ENCODE peak calls at places on chromosomes 16 and 17, in eight cellular contexts. K is activated CD8-positive, alpha-beta memory T cell treated with anti-CD3 and anti-CD28 coated beads for 24 hours; Q is stimulated activated CD4-positive, alpha-beta T cell treated with anti-CD3 and anti-CD28 coated beads, Interleukin-4, amount 100 ng/mL, for 4 hours; G is progenitor cell of endocrine pancreas; E is heart right ventricle; F is HTR-8/SVneo; P is GM23248; B is thoracic aorta. U is an unnamed sample.

GRCh38 chr17:73182616-73183310 is 10.1 kb upstream of the COG1 start:
- DNase-seq in B (no peak), G (no peak), Q (no peak), E (no peak), F (no peak), K (no peak), P (no peak), U (no peak)

GRCh38 chr17:66944365-66945203 is 19.9 kb upstream of the CACNG4 start:
- DNase-seq in G (no peak), B (no peak), K (no peak), F (no peak), E (no peak), P (peak), Q (no peak), U (no peak)

GRCh38 chr16:58127033-58127556 is 2.1 kb downstream of the CFAP20 start:
- DNase-seq in K (no peak), Q (no peak), P (peak), E (no peak), B (no peak), F (no peak), G (no peak), U (peak)

GRCh38 chr17:3960764-3961163 is 3.5 kb downstream of the ATP2A3 start:
- DNase-seq in G (no peak), P (peak), Q (no peak), K (no peak), B (no peak), F (no peak), E (no peak), U (peak)

GRCh38 chr17:82978765-82979349 is 100.6 kb upstream of the METRNL start:
- DNase-seq in Q (no peak), K (no peak), E (no peak), B (no peak), P (no peak), F (no peak), G (no peak), U (peak)

GRCh38 chr17:58329035-58329807 is 626 bp upstream of the TSPOAP1 start:
- DNase-seq in B (no peak), F (no peak), K (peak), Q (peak), P (no peak), G (no peak), E (no peak), U (peak)

GRCh38 chr17:82273327-82274133 is at the start of gene CSNK1D:
- DNase-seq in Q (peak), E (peak), F (peak), P (peak), G (peak), B (peak), K (peak), U (peak)

GRCh38 chr16:56953006-56953405 is 8.7 kb upstream of the CETP start:
- DNase-seq in Q (no peak), B (no peak), P (no peak), E (no peak), F (no peak), K (no peak), G (no peak), U (no peak)

GRCh38 chr17:59723041-59723440 is 15.6 kb downstream of the VMP1 start:
- DNase-seq in P (no peak), Q (no peak), B (no peak), E (no peak), G (no peak), F (no peak), K (no peak), U (no peak)

GRCh38 chr16:87560428-87561199 is 41.7 kb upstream of the JPH3 start:
- DNase-seq in E (peak), G (no peak), Q (no peak), F (no peak), B (no peak), P (peak), K (peak), U (no peak)

GRCh38 chr16:68826652-68827051 is 16.7 kb upstream of the TANGO6 start:
- DNase-seq in Q (no peak), E (no peak), F (no peak), B (no peak), K (no peak), G (no peak), P (no peak), U (no peak)

GRCh38 chr16:87047221-87048037 is 269.8 kb downstream of the C16orf95 start:
- DNase-seq in Q (no peak), F (no peak), B (no peak), P (no peak), E (no peak), G (no peak), K (no peak), U (no peak)

GRCh38 chr17:75779250-75779986 is 5.2 kb upstream of the UNK start:
- DNase-seq in K (peak), E (peak), F (peak), G (peak), P (peak), B (peak), Q (peak), U (peak)

GRCh38 chr16:4612977-4613635 is 1.6 kb downstream of the UBALD1 start:
- DNase-seq in G (no peak), E (no peak), F (no peak), P (peak), Q (no peak), B (no peak), K (no peak), U (no peak)